ENCODE peak calls at places on chromosome 21, in seven cellular contexts. T is left ventricle myocardium inferior; Y is effector memory CD4-positive, alpha-beta T cell; X is CD4-positive, alpha-beta T cell; W is H9; J is SK-N-MC; R is K562. M is an unnamed sample. For H3K9me3, the result is how much of the 10 kb centered on the place peaks cover.

GRCh38 chr21:38293765-38294164 is 37.0 kb downstream of the KCNJ15 start:
- DNase-seq in T (no peak), Y (no peak), X (no peak), W (no peak), J (no peak), R (peak), M (no peak)

GRCh38 chr21:41926068-41926806 is 27.6 kb downstream of the C2CD2 start:
- DNase-seq in T (no peak), Y (no peak), X (peak), W (no peak), J (no peak), R (no peak), M (peak)

GRCh38 chr21:41992576-41992975 is 17.6 kb downstream of the ZBTB21 start:
- DNase-seq in T (no peak), Y (no peak), X (no peak), W (no peak), J (no peak), R (no peak), M (no peak)

GRCh38 chr21:22374218-22374969 is 1376.2 kb downstream of the NCAM2 start:
- DNase-seq in T (no peak), Y (no peak), X (no peak), W (peak), J (no peak), R (no peak), M (no peak)

GRCh38 chr21:44360174-44360573 is 6.8 kb downstream of the TRPM2 start:
- DNase-seq in T (no peak), Y (no peak), X (no peak), W (no peak), J (no peak), R (no peak), M (no peak)

GRCh38 chr21:30468912-30469812 is 11.0 kb downstream of the KRTAP19-1 start:
- DNase-seq in T (no peak), Y (no peak), X (no peak), W (no peak), J (no peak), R (no peak), M (no peak)

GRCh38 chr21:32256873-32257620 is 21.8 kb downstream of the MIS18A start:
- DNase-seq in T (peak), Y (no peak), X (no peak), W (no peak), J (no peak), R (no peak), M (no peak)

GRCh38 chr21:33105088-33105487 is 35.1 kb downstream of the OLIG1 start:
- DNase-seq in T (no peak), Y (no peak), X (no peak), W (peak), J (no peak), R (no peak), M (no peak)

GRCh38 chr21:25191141-25191540 is 416.1 kb downstream of the MRPL39 start:
- DNase-seq in T (no peak), Y (no peak), X (no peak), W (no peak), J (no peak), R (no peak), M (no peak)

GRCh38 chr21:44487831-44488230 is 32.5 kb downstream of the LRRC3 start:
- DNase-seq in T (no peak), Y (no peak), X (no peak), W (no peak), J (no peak), R (peak), M (peak)

GRCh38 chr21:32499249-32500055 is 85.9 kb downstream of the TCP10L start:
- DNase-seq in T (no peak), Y (no peak), X (no peak), W (no peak), J (no peak), R (no peak), M (no peak)

GRCh38 chr21:26147535-26147934 is 23.0 kb downstream of the APP start:
- DNase-seq in T (no peak), Y (no peak), X (no peak), W (no peak), J (no peak), R (no peak), M (no peak)

GRCh38 chr21:44539991-44540666 is at the start of gene KRTAP10-1:
- DNase-seq in T (no peak), Y (no peak), X (no peak), W (no peak), J (no peak), R (no peak), M (no peak)

GRCh38 chr21:25658427-25658980 is 19.4 kb downstream of the JAM2 start:
- DNase-seq in T (no peak), Y (no peak), X (no peak), W (no peak), J (no peak), R (no peak), M (no peak)

GRCh38 chr21:29656504-29657227 is 283.1 kb downstream of the GRIK1 start:
- DNase-seq in T (no peak), Y (no peak), X (no peak), W (no peak), J (no peak), R (peak), M (no peak)

GRCh38 chr21:30831194-30831765 is 1.7 kb upstream of the KRTAP7-1 start:
- DNase-seq in T (no peak), Y (peak), X (no peak), W (peak), J (peak), R (peak), M (peak)

GRCh38 chr21:42474043-42474831 is 21.8 kb downstream of the RSPH1 start:
- DNase-seq in T (no peak), Y (no peak), X (no peak), W (peak), J (no peak), R (no peak), M (no peak)

GRCh38 chr21:21003701-21004100 is 5.5 kb downstream of the NCAM2 start:
- DNase-seq in T (no peak), Y (no peak), X (no peak), W (peak), J (no peak), R (peak), M (peak)

GRCh38 chr21:44066116-44066515 is 41.1 kb upstream of the PWP2 start:
- DNase-seq in T (no peak), Y (no peak), X (no peak), W (no peak), J (no peak), R (no peak), M (no peak)

GRCh38 chr21:34911360-34911759 is 137.7 kb downstream of the RUNX1 start:
- DNase-seq in T (peak), Y (no peak), X (no peak), W (no peak), J (no peak), R (no peak), M (no peak)

GRCh38 chr21:43718872-43719747 is at the start of gene PDXK:
- DNase-seq in T (peak), Y (peak), X (peak), W (peak), J (no peak), R (peak), M (peak)

GRCh38 chr21:37181059-37181458 is 86.1 kb downstream of the VPS26C start:
- DNase-seq in T (no peak), Y (no peak), X (no peak), W (no peak), J (no peak), R (no peak), M (no peak)

GRCh38 chr21:15446193-15446592 is 283.6 kb upstream of the USP25 start:
- DNase-seq in T (no peak), Y (no peak), X (no peak), W (no peak), J (no peak), R (no peak), M (no peak)

GRCh38 chr21:42373181-42373907 is 7.0 kb upstream of the TFF1 start:
- DNase-seq in T (no peak), Y (no peak), X (no peak), W (no peak), J (no peak), R (peak), M (no peak)

GRCh38 chr21:42570841-42571387 is 57.3 kb downstream of the SLC37A1 start:
- DNase-seq in T (no peak), Y (no peak), X (no peak), W (no peak), J (no peak), R (no peak), M (no peak)

GRCh38 chr21:14993072-14993471 is 71.7 kb downstream of the NRIP1 start:
- DNase-seq in T (no peak), Y (no peak), X (no peak), W (no peak), J (no peak), R (no peak), M (no peak)

GRCh38 chr21:38244885-38245869 is 11.6 kb upstream of the KCNJ15 start:
- DNase-seq in T (no peak), Y (peak), X (peak), W (no peak), J (no peak), R (no peak), M (no peak)

GRCh38 chr21:42753804-42754203 is 100.4 kb downstream of the PDE9A start:
- DNase-seq in T (no peak), Y (no peak), X (no peak), W (no peak), J (no peak), R (no peak), M (no peak)

GRCh38 chr21:29232601-29233541 is 65.9 kb upstream of the BACH1 start:
- DNase-seq in T (no peak), Y (no peak), X (no peak), W (no peak), J (no peak), R (peak), M (peak)

GRCh38 chr21:42459583-42460215 is 36.3 kb downstream of the RSPH1 start:
- DNase-seq in T (no peak), Y (no peak), X (no peak), W (no peak), J (no peak), R (no peak), M (no peak)

GRCh38 chr21:44443291-44443890 is 11.9 kb upstream of the LRRC3 start:
- DNase-seq in T (peak), Y (no peak), X (no peak), W (no peak), J (no peak), R (no peak), M (no peak)

GRCh38 chr21:41521489-41522027 is 13.6 kb upstream of the TMPRSS2 start:
- DNase-seq in T (no peak), Y (no peak), X (no peak), W (no peak), J (no peak), R (no peak), M (no peak)

GRCh38 chr21:30839304-30839703 is 9.7 kb upstream of the KRTAP7-1 start:
- DNase-seq in T (no peak), Y (no peak), X (no peak), W (peak), J (no peak), R (peak), M (peak)

GRCh38 chr21:35971824-35972223 is 88.5 kb downstream of the SETD4 start:
- DNase-seq in T (no peak), Y (no peak), X (no peak), W (no peak), J (no peak), R (no peak), M (no peak)

GRCh38 chr21:35976929-35977328 is 83.4 kb downstream of the SETD4 start:
- DNase-seq in T (no peak), Y (no peak), X (no peak), W (no peak), J (no peak), R (no peak), M (no peak)

GRCh38 chr21:35974801-35975200 is 85.5 kb downstream of the SETD4 start:
- DNase-seq in T (no peak), Y (no peak), X (no peak), W (no peak), J (no peak), R (no peak), M (no peak)

GRCh38 chr21:35980821-35981220 is 79.5 kb downstream of the SETD4 start:
- DNase-seq in T (no peak), Y (no peak), X (no peak), W (no peak), J (no peak), R (no peak), M (no peak)

DNA sequence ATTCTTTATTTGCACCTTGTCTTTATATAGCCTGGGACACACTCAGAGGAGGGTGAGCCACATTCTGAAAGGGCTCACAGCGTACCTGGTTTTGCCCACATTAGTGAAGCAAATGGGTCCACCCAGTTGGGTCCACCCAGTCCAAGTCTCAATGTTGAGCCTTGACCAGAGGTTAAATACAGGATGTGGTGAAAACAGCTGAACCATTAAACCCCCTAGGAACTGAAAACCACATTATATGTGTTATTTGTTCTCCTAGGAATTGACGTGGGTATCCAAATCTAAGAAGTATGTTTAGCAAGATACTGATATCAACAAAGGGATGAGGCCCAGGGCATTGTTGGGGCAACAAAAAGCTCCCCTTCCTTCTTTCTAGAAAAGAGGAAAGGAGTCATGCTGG is 83.8 kb downstream of the SETD4 start:
- DNase-seq in T (no peak), Y (no peak), X (no peak), W (no peak), J (no peak), R (no peak), M (no peak)
- H3K9me3 ChIP-seq in T (under half), Y (under half), X (under half), W (under half), J (under half), R (under half), M (under half)

GRCh38 chr21:9730866-9731265 is 790.5 kb upstream of the TPTE start:
- DNase-seq in T (no peak), Y (no peak), X (no peak), W (no peak), J (no peak), R (no peak), M (no peak)
- H3K9me3 ChIP-seq in T (under half), Y (under half), X (under half), W (half or more), J (under half), R (under half), M (half or more)

DNA sequence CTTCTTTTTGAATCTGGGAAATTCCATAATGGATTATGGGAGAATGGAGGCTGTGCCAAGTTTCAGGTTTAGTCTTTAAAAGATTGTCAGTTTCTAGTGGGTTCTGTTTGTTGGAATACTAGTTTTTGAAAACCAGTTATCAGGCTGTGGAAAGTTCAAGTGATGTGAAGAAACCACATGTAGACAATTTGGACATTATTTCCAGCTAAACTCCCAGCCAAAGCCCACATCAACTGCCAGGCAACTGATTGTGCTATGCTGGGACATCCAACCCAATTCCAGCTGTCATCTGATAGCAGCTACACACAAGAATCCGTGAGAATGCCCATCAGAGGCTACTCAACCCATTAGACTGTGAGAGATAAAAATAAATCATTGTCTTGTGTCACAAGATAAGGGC is 546.1 kb upstream of the ADAMTS5 start:
- DNase-seq in T (no peak), Y (no peak), X (no peak), W (no peak), J (no peak), R (no peak), M (no peak)
- H3K9me3 ChIP-seq in T (under half), Y (under half), X (under half), W (under half), J (under half), R (under half), M (under half)

GRCh38 chr21:19695796-19696195 is 1292.2 kb upstream of the TMPRSS15 start:
- DNase-seq in T (no peak), Y (no peak), X (no peak), W (no peak), J (no peak), R (no peak), M (no peak)
- H3K9me3 ChIP-seq in T (under half), Y (under half), X (under half), W (under half), J (under half), R (under half), M (half or more)

DNA sequence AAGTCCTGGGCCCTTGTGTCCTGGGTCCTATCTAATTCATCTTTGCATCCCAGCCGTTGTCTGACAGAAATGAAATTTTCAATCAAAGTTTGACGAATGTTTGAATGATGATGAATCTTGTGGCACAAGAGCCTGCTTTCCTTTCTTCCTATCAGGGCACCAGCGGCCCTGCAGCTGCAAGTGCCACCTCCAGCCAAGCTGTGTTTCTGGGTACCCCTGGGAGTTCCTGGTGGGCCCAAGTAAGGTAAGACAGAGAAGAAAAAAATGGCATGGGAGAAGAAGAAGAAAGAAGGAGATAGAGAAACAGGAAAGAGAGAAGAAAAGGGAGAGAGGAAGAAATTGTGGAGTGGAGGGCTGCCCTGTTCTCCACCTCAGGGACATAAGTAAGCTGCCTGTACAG is 782.1 kb upstream of the TPTE start:
- DNase-seq in T (no peak), Y (no peak), X (no peak), W (no peak), J (no peak), R (no peak), M (no peak)
- H3K9me3 ChIP-seq in T (under half), Y (under half), X (under half), W (half or more), J (under half), R (under half), M (half or more)

DNA sequence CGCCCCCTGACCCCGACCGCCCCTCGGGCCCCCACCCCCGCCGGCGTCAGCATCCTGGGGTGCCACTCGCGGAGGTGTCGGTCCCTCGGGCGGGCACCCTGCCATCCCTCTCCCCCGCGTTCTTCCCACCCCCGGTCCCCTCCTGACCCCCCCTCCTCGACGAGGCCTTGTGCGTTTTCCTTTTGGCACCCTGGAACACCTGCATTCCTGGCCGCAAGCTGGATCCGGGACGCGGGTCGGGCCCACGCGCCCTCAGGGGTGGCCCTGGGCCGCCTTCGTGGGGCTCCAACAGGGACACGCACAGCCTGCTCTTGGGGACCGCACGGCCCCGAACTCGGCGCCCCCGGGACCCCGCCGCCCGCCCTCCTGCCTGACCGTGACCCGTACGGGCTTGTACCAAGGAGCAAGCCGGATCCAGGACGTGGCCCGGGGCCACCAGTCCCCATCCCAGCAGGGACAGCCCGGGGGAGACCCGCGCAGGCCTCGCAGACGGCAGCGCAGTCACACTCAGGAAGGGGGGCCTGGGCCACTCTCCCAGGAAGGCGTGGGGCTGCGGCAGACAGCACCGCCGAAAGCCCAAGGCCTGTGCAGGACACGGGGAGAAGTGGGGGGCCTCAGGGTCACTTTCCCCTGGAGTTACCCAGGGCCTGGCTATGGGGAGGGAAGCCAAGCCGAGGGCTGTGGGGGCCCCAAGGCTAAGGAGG is 579 bp upstream of the SLC19A1 start:
- DNase-seq in T (peak), Y (no peak), X (no peak), W (peak), J (no peak), R (no peak), M (no peak)
- H3K9me3 ChIP-seq in T (under half), Y (under half), X (under half), W (under half), J (under half), R (under half), M (under half)

GRCh38 chr21:9772348-9772672 is 749.1 kb upstream of the TPTE start:
- DNase-seq in T (no peak), Y (no peak), X (no peak), W (no peak), J (no peak), R (peak), M (no peak)
- H3K9me3 ChIP-seq in T (under half), Y (under half), X (under half), W (half or more), J (under half), R (under half), M (half or more)

GRCh38 chr21:28068455-28069358 is 924.0 kb downstream of the LTN1 start:
- DNase-seq in T (no peak), Y (no peak), X (no peak), W (no peak), J (no peak), R (no peak), M (no peak)

GRCh38 chr21:28072601-28073000 is 920.1 kb downstream of the LTN1 start:
- DNase-seq in T (no peak), Y (no peak), X (no peak), W (no peak), J (no peak), R (no peak), M (no peak)

GRCh38 chr21:28069446-28069845 is 923.2 kb downstream of the LTN1 start:
- DNase-seq in T (no peak), Y (no peak), X (no peak), W (peak), J (no peak), R (no peak), M (no peak)

GRCh38 chr21:28078126-28078525 is 914.6 kb downstream of the LTN1 start:
- DNase-seq in T (no peak), Y (no peak), X (no peak), W (no peak), J (no peak), R (no peak), M (no peak)

DNA sequence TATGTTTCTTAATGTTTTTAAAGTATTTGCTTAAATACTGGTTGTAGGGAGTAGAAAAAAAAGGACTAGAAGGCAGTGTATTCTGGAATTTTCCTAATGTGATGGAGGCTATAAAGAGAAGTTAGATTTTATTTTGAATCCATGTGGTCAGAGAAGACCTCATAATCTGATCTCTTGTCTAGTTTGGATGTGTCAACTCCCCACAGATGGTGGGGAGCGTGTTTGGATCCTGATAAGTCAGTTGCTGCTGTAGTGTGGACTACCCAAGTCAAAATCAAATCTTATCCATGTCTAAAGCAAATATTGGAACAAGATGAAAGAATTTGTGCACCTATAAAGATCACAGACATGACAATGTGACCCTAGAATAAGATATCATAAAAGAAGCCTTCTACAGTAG is 918.0 kb downstream of the LTN1 start:
- DNase-seq in T (no peak), Y (no peak), X (no peak), W (no peak), J (no peak), R (no peak), M (no peak)
- H3K9me3 ChIP-seq in T (under half), Y (under half), X (under half), W (under half), J (under half), R (under half), M (under half)